ENCODE peak calls at places on chromosomes 2 and 18, in five cellular contexts. L, P, I, G and U are unnamed samples.
A peak's percentile ranks its signal among the peaks of the same experiment; 100 is the strongest.

GRCh38 chr18:62989195-62989594 is 273.9 kb downstream of the PHLPP1 start:
- DNase-seq in L (no peak), P (no peak), I (no peak), G (no peak), U (no peak)

GRCh38 chr18:47968721-47969120 is 38.3 kb upstream of the SMAD2 start:
- DNase-seq in L (no peak), P (no peak), I (no peak), G (no peak), U (no peak)

GRCh38 chr2:235462415-235462790 is 31.4 kb upstream of the AGAP1 start:
- DNase-seq in L (no peak), P (no peak), I (no peak), G (no peak), U (no peak)

GRCh38 chr2:48120759-48121242 is 214.5 kb upstream of the FBXO11 start:
- DNase-seq in L (no peak), P (no peak), I (no peak), G (no peak), U (no peak)

GRCh38 chr2:173555833-173556232 is 201.2 kb downstream of the CDCA7 start:
- DNase-seq in L (no peak), P (peak; percentile 61), I (no peak), G (no peak), U (no peak)

GRCh38 chr2:66057844-66058243 is 377.1 kb upstream of the MEIS1 start:
- DNase-seq in L (no peak), P (no peak), I (no peak), G (no peak), U (no peak)

GRCh38 chr2:38444247-38444646 is 67.2 kb upstream of the ATL2 start:
- DNase-seq in L (no peak), P (no peak), I (no peak), G (no peak), U (no peak)

GRCh38 chr2:163571423-163572102 is 164.2 kb downstream of the FIGN start:
- DNase-seq in L (no peak), P (no peak), I (no peak), G (no peak), U (no peak)

GRCh38 chr2:174546519-174547506 is 50.8 kb downstream of the WIPF1 start:
- DNase-seq in L (no peak), P (peak; percentile 17), I (no peak), G (no peak), U (no peak)

GRCh38 chr2:230416061-230416721 is at the start of gene SP100:
- DNase-seq in L (peak; percentile 69), P (peak; percentile 85), I (peak; percentile 91), G (peak; percentile 52), U (peak; percentile 79)

GRCh38 chr2:195318440-195319111 is 338.4 kb upstream of the SLC39A10 start:
- DNase-seq in L (peak; percentile 22), P (peak; percentile 37), I (no peak), G (no peak), U (peak; percentile 17)

GRCh38 chr2:118978064-118978463 is 36.1 kb downstream of the MARCO start:
- DNase-seq in L (no peak), P (no peak), I (no peak), G (no peak), U (no peak)

GRCh38 chr2:237575869-237576862 is 9.8 kb downstream of the PRLH start:
- DNase-seq in L (no peak), P (no peak), I (peak; percentile 66), G (no peak), U (no peak)

GRCh38 chr2:99255491-99256318 is at the start of gene LYG2:
- DNase-seq in L (no peak), P (no peak), I (no peak), G (no peak), U (no peak)

GRCh38 chr2:202378001-202378400 is 1.9 kb downstream of the BMPR2 start:
- DNase-seq in L (no peak), P (peak; percentile 21), I (no peak), G (no peak), U (no peak)

GRCh38 chr2:240277073-240277806 is 136.8 kb upstream of the OTOS start:
- DNase-seq in L (peak; percentile 78), P (no peak), I (peak; percentile 78), G (peak; percentile 8), U (no peak)

GRCh38 chr2:232871835-232872736 is 2.0 kb downstream of the SNORC start:
- DNase-seq in L (no peak), P (no peak), I (peak; percentile 74), G (peak; percentile 39), U (no peak)

GRCh38 chr2:224520064-224520463 is 65.1 kb downstream of the CUL3 start:
- DNase-seq in L (no peak), P (no peak), I (no peak), G (no peak), U (no peak)

GRCh38 chr2:120448961-120449421 is 103.1 kb downstream of the INHBB start:
- DNase-seq in L (no peak), P (no peak), I (no peak), G (no peak), U (no peak)

GRCh38 chr2:24342110-24342910 is 18.0 kb downstream of the ITSN2 start:
- DNase-seq in L (no peak), P (no peak), I (no peak), G (no peak), U (no peak)

GRCh38 chr18:25736516-25736915 is 353.9 kb downstream of the SS18 start:
- DNase-seq in L (no peak), P (no peak), I (no peak), G (no peak), U (no peak)

GRCh38 chr2:105770162-105770561 is 25.4 kb downstream of the NCK2 start:
- DNase-seq in L (no peak), P (no peak), I (no peak), G (no peak), U (no peak)

GRCh38 chr2:105773568-105773967 is 28.9 kb downstream of the NCK2 start:
- DNase-seq in L (no peak), P (no peak), I (no peak), G (no peak), U (no peak)

GRCh38 chr2:105772362-105772761 is 27.6 kb downstream of the NCK2 start:
- DNase-seq in L (no peak), P (no peak), I (no peak), G (no peak), U (no peak)

GRCh38 chr2:105769504-105769903 is 24.8 kb downstream of the NCK2 start:
- DNase-seq in L (no peak), P (no peak), I (no peak), G (no peak), U (no peak)

DNA sequence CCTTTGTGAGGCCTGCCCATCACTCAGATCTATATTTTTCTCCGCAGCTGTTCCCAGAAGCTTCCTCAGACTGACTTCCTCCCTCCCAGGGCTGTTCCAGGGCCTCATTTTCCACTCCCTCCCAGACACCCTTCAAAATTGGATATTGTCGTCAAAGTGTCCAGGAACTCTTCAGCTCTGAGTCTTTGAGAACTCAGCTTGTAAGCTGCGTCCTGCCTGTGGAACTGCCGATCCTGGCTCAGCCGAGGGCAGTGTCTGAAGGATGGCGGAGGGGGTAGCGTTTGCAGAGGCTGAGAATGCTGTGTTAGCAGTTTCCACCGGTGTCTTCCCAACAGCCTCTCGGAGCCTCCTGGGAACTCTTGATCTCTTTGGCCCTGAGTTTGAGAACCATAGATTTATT is 27.1 kb downstream of the NCK2 start:
- DNase-seq in L (no peak), P (peak; percentile 61), I (no peak), G (no peak), U (no peak)
- H3K4me1 ChIP-seq in L (peaks cover 12% of the 10 kb centered on the region), P (no peaks in the 10 kb centered on the region), I (peaks cover 18% of the 10 kb centered on the region), G (peaks cover 3% of the 10 kb centered on the region), U (no peaks in the 10 kb centered on the region)

GRCh38 chr2:31729442-31730092 is 148.8 kb upstream of the SRD5A2 start:
- DNase-seq in L (no peak), P (peak; percentile 7), I (no peak), G (no peak), U (no peak)
- TF ChIP-seq CTCF in L (no peak), P (peak; percentile 18), I (peak; percentile 25), G (no peak), U (no peak)

DNA sequence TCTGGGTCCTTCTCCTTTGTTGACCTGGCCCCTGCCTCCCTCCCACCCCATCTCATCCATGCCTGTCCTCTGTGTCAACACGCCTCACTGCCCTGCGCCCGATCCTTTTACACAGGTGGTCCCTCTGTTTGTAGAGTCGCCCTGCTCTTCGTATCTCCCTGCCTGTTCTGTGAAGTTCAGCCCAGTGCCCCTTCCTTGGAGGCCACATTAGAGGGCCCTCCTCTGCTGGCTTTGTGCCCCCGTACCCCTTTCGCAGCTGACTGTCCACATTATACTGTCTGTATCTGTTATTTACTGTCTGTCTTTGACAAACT is 25.5 kb downstream of the ASAP2 start:
- DNase-seq in L (no peak), P (no peak), I (no peak), G (no peak), U (no peak)
- H3K4me1 ChIP-seq in L (peaks cover 6% of the 10 kb centered on the region), P (peaks cover 100% of the 10 kb centered on the region), I (peaks cover 64% of the 10 kb centered on the region), G (peaks cover 63% of the 10 kb centered on the region), U (no peaks in the 10 kb centered on the region)

GRCh38 chr2:43144265-43144664 is 82.1 kb downstream of the ZFP36L2 start:
- DNase-seq in L (no peak), P (no peak), I (no peak), G (no peak), U (no peak)

GRCh38 chr2:43143756-43144155 is 82.7 kb downstream of the ZFP36L2 start:
- DNase-seq in L (no peak), P (no peak), I (no peak), G (no peak), U (no peak)

GRCh38 chr2:43139996-43140621 is 86.3 kb downstream of the ZFP36L2 start:
- DNase-seq in L (no peak), P (peak; percentile 61), I (peak; percentile 93), G (peak; percentile 52), U (no peak)

GRCh38 chr2:43146083-43146482 is 80.3 kb downstream of the ZFP36L2 start:
- DNase-seq in L (no peak), P (no peak), I (no peak), G (no peak), U (no peak)

DNA sequence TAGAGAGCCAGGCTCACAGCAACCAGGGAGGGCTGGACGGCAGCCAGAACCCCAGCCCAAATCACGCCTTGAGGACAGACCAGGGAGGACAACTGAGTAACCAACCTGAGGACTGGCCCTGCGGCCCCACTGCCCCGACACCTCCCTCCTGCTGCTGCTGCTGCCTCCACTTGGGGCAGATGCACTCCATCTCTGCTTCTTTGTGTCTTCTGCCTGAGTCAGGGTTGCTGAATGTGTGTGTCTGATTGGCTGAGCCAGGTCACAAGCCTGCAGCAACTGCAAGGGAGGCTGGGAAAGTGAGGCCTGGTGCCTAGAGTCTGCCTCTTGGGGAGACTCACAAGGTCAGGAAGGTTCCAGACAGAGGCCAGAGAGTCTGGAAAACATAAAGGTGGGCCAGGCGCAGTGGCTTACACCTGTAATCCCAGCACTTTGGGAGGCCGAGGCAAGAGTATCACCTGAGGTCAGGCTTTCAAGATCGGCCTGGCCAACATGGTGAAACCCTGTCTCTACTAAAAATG is 83.4 kb downstream of the ZFP36L2 start:
- DNase-seq in L (no peak), P (no peak), I (peak; percentile 63), G (no peak), U (no peak)
- TF ChIP-seq CTCF in L (no peak), P (no peak), I (no peak), G (no peak), U (no peak)

DNA sequence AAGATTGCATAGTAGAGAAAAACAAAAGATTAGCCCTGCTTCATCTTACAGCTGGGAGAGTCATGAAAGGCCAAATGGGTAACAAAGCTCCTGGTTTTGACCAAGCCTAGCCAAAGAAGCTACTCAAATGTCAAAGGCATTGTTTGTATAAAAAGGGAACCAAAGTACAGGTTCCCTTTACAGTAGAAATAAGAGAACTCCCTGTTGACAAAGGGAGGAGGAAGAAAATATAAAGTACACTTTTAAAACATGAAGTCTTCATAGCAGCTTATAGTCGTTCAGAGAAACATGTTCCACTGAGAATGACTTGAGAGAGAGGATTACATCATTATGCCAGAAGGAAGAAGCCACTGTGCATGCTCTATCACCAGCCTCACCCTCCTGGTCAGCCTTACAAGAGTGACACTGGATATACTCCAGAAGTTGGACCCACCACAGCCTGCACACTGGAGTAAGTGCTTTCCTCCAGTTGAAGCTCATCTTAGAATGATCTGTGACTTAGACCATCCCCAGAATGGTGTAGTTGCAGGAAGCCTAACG is 2.5 kb upstream of the DHRS9 start:
- DNase-seq in L (no peak), P (no peak), I (no peak), G (no peak), U (no peak)
- H3K4me1 ChIP-seq in L (no peaks in the 10 kb centered on the region), P (peaks cover 5% of the 10 kb centered on the region), I (no peaks in the 10 kb centered on the region), G (no peaks in the 10 kb centered on the region), U (no peaks in the 10 kb centered on the region)